ENCODE peak calls at places on chromosomes 2 and 18, in nine cellular contexts. O is astrocyte of the spinal cord, W is SK-N-SH, P is thyroid gland, B is left ventricle myocardium inferior, T is brain microvascular endothelial cell, C is osteocyte, N is fibroblast of mammary gland, V is MCF 10A. Q is an unnamed sample.

GRCh38 chr2:15810451-15811150 is 129.7 kb upstream of the MYCN start:
- DNase-seq in O (no peak), W (no peak), P (no peak), B (no peak), T (no peak), C (no peak), N (no peak), V (no peak), Q (no peak)

GRCh38 chr2:236163483-236164200 is 4.5 kb downstream of the GBX2 start:
- DNase-seq in O (no peak), W (no peak), P (no peak), B (no peak), T (no peak), C (no peak), N (no peak), V (no peak), Q (no peak)

GRCh38 chr18:9835112-9835755 is 50.5 kb upstream of the TXNDC2 start:
- DNase-seq in O (no peak), W (no peak), P (peak; percentile 66), B (no peak), T (no peak), C (no peak), N (no peak), V (peak; percentile 16), Q (no peak)

GRCh38 chr18:5295231-5295920 is at the start of gene ZBTB14:
- DNase-seq in O (peak; percentile 53), W (peak; percentile 88), P (peak; percentile 73), B (peak; percentile 70), T (peak; percentile 7), C (peak; percentile 89), N (peak; percentile 42), V (peak; percentile 49), Q (peak; percentile 77)

GRCh38 chr2:42054657-42055430 is 7.0 kb downstream of the PKDCC start:
- DNase-seq in O (no peak), W (no peak), P (no peak), B (no peak), T (no peak), C (no peak), N (no peak), V (no peak), Q (no peak)

GRCh38 chr2:112465373-112465772 is 16.6 kb upstream of the TTL start:
- DNase-seq in O (peak; percentile 25), W (peak; percentile 20), P (no peak), B (no peak), T (peak; percentile 4), C (no peak), N (peak; percentile 41), V (peak; percentile 17), Q (no peak)

GRCh38 chr18:49814147-49814499 is 790 bp upstream of the ACAA2 start:
- DNase-seq in O (peak; percentile 62), W (peak; percentile 78), P (peak; percentile 51), B (peak; percentile 55), T (peak; percentile 49), C (peak; percentile 88), N (peak; percentile 75), V (peak; percentile 69), Q (no peak)

GRCh38 chr2:173631123-173631450 is 276.4 kb downstream of the CDCA7 start:
- DNase-seq in O (peak; percentile 61), W (no peak), P (no peak), B (peak; percentile 20), T (peak; percentile 34), C (no peak), N (peak; percentile 37), V (no peak), Q (no peak)

GRCh38 chr2:47029737-47030524 is 114.3 kb upstream of the MCFD2 start:
- DNase-seq in O (peak; percentile 54), W (no peak), P (no peak), B (no peak), T (peak; percentile 18), C (no peak), N (no peak), V (peak; percentile 80), Q (no peak)

GRCh38 chr2:167890739-167891138 is 356.7 kb downstream of the STK39 start:
- DNase-seq in O (no peak), W (no peak), P (no peak), B (no peak), T (no peak), C (no peak), N (no peak), V (no peak), Q (no peak)

GRCh38 chr2:14587119-14587518 is 45.4 kb upstream of the LRATD1 start:
- DNase-seq in O (peak; percentile 15), W (no peak), P (no peak), B (no peak), T (peak; percentile 1), C (no peak), N (no peak), V (peak; percentile 59), Q (no peak)

GRCh38 chr2:221102896-221103688 is 469.0 kb downstream of the EPHA4 start:
- DNase-seq in O (no peak), W (no peak), P (peak; percentile 3), B (no peak), T (no peak), C (no peak), N (no peak), V (no peak), Q (no peak)

GRCh38 chr2:48105848-48106247 is 199.6 kb upstream of the FBXO11 start:
- DNase-seq in O (no peak), W (no peak), P (no peak), B (no peak), T (no peak), C (no peak), N (no peak), V (no peak), Q (no peak)

GRCh38 chr2:202965810-202966454 is 48.7 kb upstream of the NBEAL1 start:
- DNase-seq in O (peak; percentile 68), W (no peak), P (peak; percentile 8), B (no peak), T (peak; percentile 69), C (no peak), N (peak; percentile 78), V (peak; percentile 41), Q (no peak)

GRCh38 chr2:217433522-217433921 is 569.3 kb downstream of the TNS1 start:
- DNase-seq in O (no peak), W (no peak), P (peak; percentile 55), B (no peak), T (no peak), C (no peak), N (no peak), V (no peak), Q (no peak)

GRCh38 chr18:48166336-48166875 is 235.9 kb upstream of the SMAD2 start:
- DNase-seq in O (no peak), W (no peak), P (no peak), B (no peak), T (no peak), C (no peak), N (no peak), V (no peak), Q (no peak)

GRCh38 chr2:100562613-100563406 is at the start of gene PDCL3:
- DNase-seq in O (peak; percentile 100), W (peak; percentile 96), P (peak; percentile 98), B (peak; percentile 95), T (peak; percentile 98), C (peak; percentile 98), N (peak; percentile 99), V (peak; percentile 99), Q (peak; percentile 90)
- TF ChIP-seq CTCF in O (peak; percentile 19), W (no peak), P (no peak), B (no peak), T (no peak), C (peak; percentile 31), N (no peak), V (no peak), Q (no peak)

DNA sequence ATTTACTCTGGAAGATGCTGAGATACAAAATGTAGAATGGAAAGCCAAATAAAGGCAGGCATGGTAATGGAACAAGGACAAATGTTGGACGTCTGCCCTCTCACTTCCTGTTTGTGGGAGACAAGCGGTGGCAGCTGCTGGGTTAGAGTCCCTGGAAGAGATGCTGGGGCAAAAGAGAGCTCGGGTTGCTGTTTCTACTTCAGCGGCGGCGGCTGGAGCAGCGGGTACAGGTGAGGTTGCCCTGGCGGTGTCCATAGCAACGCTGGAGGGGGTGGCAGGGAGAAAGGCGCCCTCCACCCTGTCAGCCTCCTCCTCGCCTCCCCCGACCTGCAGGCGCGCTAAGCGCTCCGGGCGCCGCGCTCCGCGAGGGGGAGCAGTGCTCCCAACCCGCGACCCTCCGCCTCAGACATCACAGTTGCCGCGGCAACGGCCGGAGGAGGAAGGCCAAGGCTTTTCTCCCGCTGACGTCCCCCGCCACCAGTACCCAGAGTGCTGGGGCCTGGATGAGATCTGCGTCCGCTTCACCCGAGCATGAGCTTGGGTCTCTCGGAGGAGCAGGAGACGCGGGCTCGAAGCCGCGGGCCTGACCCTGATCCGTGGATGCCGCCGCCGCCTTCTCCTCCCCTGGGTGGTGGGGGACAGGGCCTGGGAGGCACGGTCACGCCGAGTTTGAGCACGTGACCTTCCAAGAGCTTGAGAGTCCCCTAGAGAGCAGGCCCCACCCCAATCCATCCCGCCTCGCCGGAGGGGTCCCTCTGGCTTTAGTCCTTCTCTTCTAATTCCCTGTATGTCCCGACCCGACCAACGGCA is 65.6 kb downstream of the NOL4 start:
- DNase-seq in O (peak; percentile 39), W (peak; percentile 87), P (peak; percentile 33), B (no peak), T (peak; percentile 4), C (peak; percentile 86), N (peak; percentile 5), V (no peak), Q (peak; percentile 37)
- TF ChIP-seq CTCF in O (peak; percentile 56), W (peak; percentile 35), P (no peak), B (peak; percentile 11), T (peak; percentile 63), C (peak; percentile 54), N (no peak), V (no peak), Q (no peak)

GRCh38 chr2:30273574-30273929 is 42.2 kb downstream of the LBH start:
- DNase-seq in O (no peak), W (no peak), P (no peak), B (no peak), T (no peak), C (no peak), N (no peak), V (no peak), Q (no peak)
- TF ChIP-seq CTCF in O (no peak), W (no peak), P (no peak), B (no peak), T (no peak), C (no peak), N (no peak), V (no peak), Q (no peak)

GRCh38 chr2:232984451-232985207 is 28.4 kb downstream of the NGEF start:
- DNase-seq in O (no peak), W (no peak), P (no peak), B (no peak), T (no peak), C (peak; percentile 49), N (no peak), V (no peak), Q (no peak)

GRCh38 chr2:232983669-232983991 is 29.4 kb downstream of the NGEF start:
- DNase-seq in O (no peak), W (no peak), P (no peak), B (no peak), T (no peak), C (peak; percentile 66), N (no peak), V (no peak), Q (no peak)

GRCh38 chr2:232981767-232982360 is 31.2 kb downstream of the NGEF start:
- DNase-seq in O (no peak), W (no peak), P (no peak), B (no peak), T (no peak), C (peak; percentile 70), N (no peak), V (no peak), Q (no peak)

GRCh38 chr2:232981356-232981755 is 31.7 kb downstream of the NGEF start:
- DNase-seq in O (no peak), W (no peak), P (no peak), B (no peak), T (no peak), C (peak; percentile 38), N (no peak), V (no peak), Q (no peak)

GRCh38 chr2:232982926-232983668 is 30.0 kb downstream of the NGEF start:
- DNase-seq in O (no peak), W (no peak), P (no peak), B (no peak), T (no peak), C (peak; percentile 75), N (no peak), V (no peak), Q (no peak)
- TF ChIP-seq CTCF in O (no peak), W (no peak), P (no peak), B (no peak), T (peak; percentile 31), C (no peak), N (no peak), V (no peak), Q (no peak)